ENCODE peak calls at places on chromosomes 7 and 10, in eight cellular contexts. W is small intestine, T is heart left ventricle, I is ovary, Y is tibial artery, J is IMR-90, N is sigmoid colon, K is cardiac muscle cell. G is an unnamed sample. For H3K4me1 and H3K27me3, the result is how much of the 10 kb centered on the place peaks cover.

GRCh38 chr10:88931548-88931947 is 21.0 kb downstream of the ACTA2 start:
- DNase-seq in W (no peak), Y (no peak), K (peak), J (peak), N (no peak), I (no peak), T (no peak), G (no peak)

GRCh38 chr7:134726581-134726980 is 52.9 kb upstream of the CALD1 start:
- DNase-seq in T (no peak), N (peak), I (no peak), Y (no peak), W (no peak), J (peak), K (no peak), G (no peak)

GRCh38 chr10:17206210-17206709 is 4.8 kb upstream of the TRDMT1 start:
- DNase-seq in K (peak), J (peak), I (no peak), T (no peak), N (no peak), Y (no peak), W (peak), G (no peak)

GRCh38 chr7:44063894-44064651 is 1.3 kb downstream of the PGAM2 start:
- DNase-seq in T (peak), K (no peak), J (no peak), Y (peak), I (no peak), N (peak), W (no peak), G (no peak)

GRCh38 chr10:95782274-95782830 is 26.4 kb downstream of the ENTPD1 start:
- DNase-seq in N (no peak), W (no peak), T (no peak), I (no peak), J (no peak), K (no peak), Y (no peak), G (no peak)

GRCh38 chr10:124611738-124612137 is 132.4 kb downstream of the FAM53B start:
- DNase-seq in K (no peak), Y (no peak), W (peak), I (no peak), T (no peak), J (no peak), N (no peak), G (peak)

GRCh38 chr7:95684037-95684436 is 87.7 kb upstream of the PDK4 start:
- DNase-seq in W (peak), I (no peak), J (peak), N (no peak), T (no peak), K (peak), Y (no peak), G (no peak)

GRCh38 chr7:10122573-10123100 is 851.0 kb upstream of the PHF14 start:
- DNase-seq in K (peak), J (no peak), I (no peak), T (no peak), Y (no peak), W (no peak), N (no peak), G (no peak)

GRCh38 chr7:92634924-92635519 is 44.8 kb upstream of the FAM133B start:
- DNase-seq in I (no peak), N (no peak), T (no peak), Y (no peak), W (peak), K (peak), J (peak), G (no peak)

GRCh38 chr10:104824378-104825006 is 183.4 kb downstream of the SORCS3 start:
- DNase-seq in K (peak), W (no peak), T (no peak), Y (no peak), N (no peak), I (peak), J (no peak), G (no peak)

GRCh38 chr7:47873767-47874166 is 74.5 kb downstream of the PKD1L1 start:
- DNase-seq in T (no peak), I (no peak), K (no peak), Y (no peak), W (no peak), J (peak), N (no peak), G (no peak)

GRCh38 chr7:74083117-74083876 is at the start of gene LIMK1:
- DNase-seq in K (peak), T (peak), I (peak), J (peak), N (peak), W (peak), Y (peak), G (peak)

GRCh38 chr7:27560706-27561235 is 101.9 kb downstream of the HIBADH start:
- DNase-seq in K (peak), I (no peak), T (no peak), J (peak), W (no peak), N (no peak), Y (no peak), G (no peak)

GRCh38 chr10:48589266-48589665 is 15.6 kb downstream of the ARHGAP22 start:
- DNase-seq in K (peak), N (no peak), J (peak), W (no peak), T (no peak), Y (no peak), I (no peak), G (no peak)

GRCh38 chr7:32616625-32617024 is 121.3 kb downstream of the AVL9 start:
- DNase-seq in I (no peak), T (peak), K (peak), W (no peak), N (no peak), J (peak), Y (peak), G (peak)

GRCh38 chr7:28608766-28609165 is 196.4 kb downstream of the CREB5 start:
- DNase-seq in Y (no peak), W (peak), K (peak), T (no peak), I (no peak), J (peak), N (no peak), G (no peak)

GRCh38 chr10:79001082-79001885 is 67.5 kb upstream of the ZMIZ1 start:
- DNase-seq in I (no peak), K (peak), J (peak), W (no peak), T (peak), N (no peak), Y (no peak), G (no peak)

GRCh38 chr7:93160410-93160809 is 12.2 kb upstream of the SAMD9L start:
- DNase-seq in Y (no peak), K (peak), J (peak), T (no peak), I (no peak), N (no peak), W (peak), G (no peak)

GRCh38 chr10:92690211-92691041 is 671 bp downstream of the HHEX start:
- DNase-seq in Y (peak), K (peak), W (no peak), T (peak), J (peak), N (peak), I (no peak), G (peak)

GRCh38 chr7:70072220-70072619 is 473.9 kb downstream of the AUTS2 start:
- DNase-seq in N (no peak), Y (no peak), T (no peak), I (no peak), K (peak), W (peak), J (peak), G (no peak)

GRCh38 chr10:102009801-102010425 is 46.1 kb downstream of the ARMH3 start:
- DNase-seq in K (peak), T (no peak), W (peak), J (peak), Y (no peak), N (peak), I (peak), G (no peak)

GRCh38 chr10:93068411-93069244 is 5.1 kb upstream of the CYP26A1 start:
- DNase-seq in Y (no peak), I (no peak), N (no peak), K (peak), T (peak), W (no peak), J (peak), G (no peak)

GRCh38 chr10:75417522-75417927 is 13.9 kb upstream of the LRMDA start:
- DNase-seq in T (no peak), W (no peak), I (no peak), Y (no peak), N (no peak), K (no peak), J (no peak), G (no peak)

GRCh38 chr7:30379131-30379530 is 94.7 kb downstream of the ZNRF2 start:
- DNase-seq in T (no peak), N (no peak), Y (no peak), J (peak), K (no peak), I (no peak), W (no peak), G (no peak)

GRCh38 chr7:135853499-135853898 is 104.9 kb upstream of the FAM180A start:
- DNase-seq in W (no peak), T (no peak), I (no peak), K (no peak), N (no peak), J (no peak), Y (no peak), G (no peak)

GRCh38 chr10:126616737-126617136 is 53.8 kb downstream of the C10orf90 start:
- DNase-seq in T (no peak), Y (no peak), J (no peak), I (no peak), N (no peak), W (no peak), K (no peak), G (no peak)

GRCh38 chr7:80142853-80143580 is 8.4 kb downstream of the GNAI1 start:
- DNase-seq in T (no peak), J (no peak), I (no peak), Y (no peak), N (no peak), K (no peak), W (no peak), G (no peak)
- H3K4me1 ChIP-seq in T (under half), J (under half), I (under half), Y (under half), N (half or more), K (under half), W (under half), G (under half)

DNA sequence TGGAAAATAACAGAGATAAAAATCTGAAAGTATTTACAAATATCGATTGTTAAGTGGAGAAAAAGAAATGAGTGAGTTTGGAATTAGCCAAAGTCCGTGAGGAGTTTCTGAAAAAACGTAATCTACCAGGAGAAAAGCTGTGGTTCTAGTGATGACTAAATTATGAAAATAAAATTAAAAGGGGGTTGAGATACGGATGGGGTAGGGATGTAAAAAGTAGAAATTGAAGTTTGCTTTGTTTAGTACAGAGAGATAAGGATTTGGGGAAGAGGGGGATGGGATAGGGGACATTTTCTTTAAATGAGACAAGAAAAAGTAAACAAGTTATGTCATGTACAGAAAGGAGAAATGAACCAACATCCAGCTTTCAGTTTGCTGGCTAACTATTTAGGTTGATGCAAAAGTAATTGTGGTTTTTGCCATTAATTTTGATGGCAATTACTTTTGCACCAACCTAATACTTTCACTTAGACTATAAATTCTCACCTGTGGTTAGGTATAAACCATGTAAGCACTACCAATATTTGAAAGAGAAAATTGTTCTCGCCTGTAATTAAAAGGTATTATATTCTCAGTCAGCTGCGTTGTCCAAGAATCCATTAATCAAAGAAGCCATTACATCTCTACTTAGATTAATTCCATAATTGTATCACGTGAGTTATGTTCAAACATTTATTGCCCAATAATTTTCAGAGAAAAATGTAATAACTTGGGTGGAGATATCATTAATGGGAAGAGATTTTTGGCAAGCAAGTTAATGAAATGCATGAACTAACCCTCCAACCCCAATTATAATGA is 143.0 kb upstream of the NRP1 start:
- DNase-seq in N (no peak), I (no peak), K (no peak), J (no peak), W (no peak), T (no peak), Y (no peak), G (no peak)
- H3K27ac ChIP-seq in N (no peak), I (no peak), K (no peak), J (no peak), W (no peak), T (no peak), Y (no peak), G (no peak)

GRCh38 chr10:111079241-111079760 is 2.5 kb downstream of the ADRA2A start:
- DNase-seq in N (no peak), I (peak), T (no peak), J (no peak), K (no peak), W (no peak), Y (no peak), G (no peak)

GRCh38 chr10:111076682-111077661 is at the start of gene ADRA2A:
- DNase-seq in J (peak), T (peak), W (peak), K (peak), I (peak), Y (no peak), N (no peak), G (no peak)

GRCh38 chr10:111078505-111079185 is 1.8 kb downstream of the ADRA2A start:
- DNase-seq in K (no peak), N (no peak), W (no peak), J (no peak), I (no peak), T (no peak), Y (no peak), G (no peak)

GRCh38 chr10:111076191-111076681 is 593 bp upstream of the ADRA2A start:
- DNase-seq in N (peak), K (peak), I (peak), J (peak), Y (no peak), W (peak), T (peak), G (peak)

GRCh38 chr10:111077715-111078504 is 1.1 kb downstream of the ADRA2A start:
- DNase-seq in W (peak), I (peak), T (no peak), J (no peak), Y (no peak), K (peak), N (no peak), G (no peak)
- H3K27me3 ChIP-seq in W (under half), I (under half), T (half or more), J (half or more), Y (under half), K (half or more), N (under half), G (under half)

GRCh38 chr7:6392712-6393666 is 54.8 kb downstream of the DAGLB start:
- DNase-seq in N (peak), K (peak), W (peak), I (peak), T (no peak), J (peak), Y (no peak), G (peak)

GRCh38 chr7:6393667-6394056 is 54.1 kb downstream of the DAGLB start:
- DNase-seq in Y (no peak), T (no peak), I (no peak), W (no peak), K (no peak), N (no peak), J (no peak), G (no peak)

GRCh38 chr7:6394114-6394513 is 53.6 kb downstream of the DAGLB start:
- DNase-seq in W (no peak), J (no peak), T (no peak), N (no peak), K (no peak), Y (no peak), I (no peak), G (no peak)

GRCh38 chr7:6398943-6399342 is 48.8 kb downstream of the DAGLB start:
- DNase-seq in J (no peak), K (no peak), I (no peak), T (no peak), W (no peak), Y (no peak), N (no peak), G (no peak)

GRCh38 chr7:6395898-6396582 is 51.7 kb downstream of the DAGLB start:
- DNase-seq in N (no peak), K (no peak), J (no peak), Y (peak), W (no peak), T (no peak), I (no peak), G (peak)
- H3K4me1 ChIP-seq in N (half or more), K (under half), J (under half), Y (under half), W (under half), T (half or more), I (under half), G (under half)

DNA sequence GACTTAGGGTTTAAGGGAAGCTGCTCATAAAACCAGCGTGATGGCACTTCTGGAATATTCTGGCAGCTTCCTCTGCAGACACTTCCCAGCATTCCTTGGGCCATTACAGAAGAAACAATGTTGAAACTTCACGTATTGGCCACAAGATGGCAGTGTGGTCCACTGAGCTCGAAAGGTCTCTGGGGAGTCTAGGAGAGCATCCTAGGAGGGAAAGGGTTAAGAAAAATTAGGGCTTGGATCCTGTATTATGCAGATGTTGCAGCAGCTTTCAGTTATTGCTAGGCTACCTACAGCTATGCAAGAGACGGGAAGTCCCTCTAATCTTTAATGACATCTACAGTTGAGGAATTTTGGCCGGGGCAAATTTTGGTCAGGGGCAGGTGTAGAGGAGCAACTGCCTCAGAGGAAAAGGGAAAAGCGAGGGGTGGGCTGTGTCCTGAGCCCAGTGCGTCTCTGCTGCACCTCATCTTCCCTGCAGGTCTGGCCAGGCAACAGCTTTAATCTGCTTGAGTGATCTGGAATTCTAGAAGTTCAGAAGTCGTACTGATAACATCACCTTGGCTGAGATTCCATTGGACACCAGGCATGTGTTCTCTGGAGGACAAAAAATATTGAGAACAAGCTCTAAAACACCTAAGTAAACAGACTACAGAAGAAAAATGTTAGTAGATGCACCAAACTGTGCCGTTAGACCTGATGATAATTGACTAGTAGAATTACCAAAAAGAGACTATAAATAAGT is 220.8 kb upstream of the PRSS58 start:
- DNase-seq in K (peak), T (no peak), J (peak), W (peak), Y (peak), I (no peak), N (no peak), G (no peak)
- H3K27ac ChIP-seq in K (no peak), T (no peak), J (no peak), W (no peak), Y (no peak), I (no peak), N (no peak), G (no peak)

DNA sequence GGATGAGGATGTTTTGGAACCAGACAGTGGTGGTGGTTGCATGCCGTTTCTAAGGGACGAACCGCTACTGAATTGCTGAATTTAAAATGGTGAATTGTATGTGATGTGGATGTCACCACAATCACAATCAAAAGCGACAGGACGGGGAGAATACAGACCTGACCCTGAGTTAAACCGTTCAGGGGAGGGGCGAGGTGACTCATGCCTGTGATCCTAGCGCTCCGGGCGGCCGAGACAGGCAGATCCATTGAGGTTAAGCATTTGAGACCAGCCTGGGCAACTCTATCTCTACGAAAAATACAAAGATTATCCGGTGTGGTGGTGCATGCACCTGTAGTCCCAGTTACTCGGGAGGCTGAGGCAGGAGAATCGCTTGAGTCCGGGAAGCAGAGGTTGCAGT is 46.4 kb downstream of the UNCX start:
- DNase-seq in N (no peak), Y (no peak), T (no peak), I (no peak), K (no peak), W (no peak), J (no peak), G (no peak)
- H3K27me3 ChIP-seq in N (under half), Y (under half), T (under half), I (under half), K (under half), W (under half), J (under half), G (under half)

DNA sequence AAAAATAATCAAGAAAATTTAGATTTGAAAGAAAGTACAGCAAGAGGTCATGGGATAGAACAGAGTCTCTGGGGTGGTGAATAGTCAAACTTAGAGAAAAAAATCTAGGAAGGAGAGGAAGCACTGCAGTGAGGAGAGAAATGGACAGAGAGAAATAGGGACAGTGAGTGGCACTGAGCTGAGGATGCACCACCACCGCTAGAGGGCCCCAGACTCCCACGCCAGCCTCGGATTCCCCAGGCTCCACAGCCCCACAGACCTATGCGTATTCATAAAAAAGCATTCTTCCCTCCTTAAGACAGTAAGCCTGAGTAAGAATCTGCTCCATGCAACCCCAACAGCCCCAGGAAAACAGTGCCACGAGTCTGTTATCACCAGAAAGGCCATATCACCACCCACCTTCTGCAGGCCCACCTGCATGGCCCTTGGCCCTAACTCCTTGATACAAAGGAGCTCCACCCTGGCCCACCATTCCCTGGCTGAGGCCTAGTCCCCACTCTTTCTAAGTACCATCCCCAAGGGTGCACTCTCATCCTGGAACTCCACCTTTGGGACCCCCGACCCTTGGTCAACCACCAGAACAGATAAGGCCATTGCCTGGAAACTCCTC is 91.0 kb downstream of the ALOX5 start:
- DNase-seq in Y (peak), T (peak), J (peak), K (peak), N (no peak), W (peak), I (peak), G (peak)
- H3K4me1 ChIP-seq in Y (under half), T (under half), J (under half), K (under half), N (under half), W (under half), I (under half), G (under half)

G was measured in aorta.